ENCODE peak calls at places on chromosomes 11 and 22, in ten cellular contexts. One of them, this sample, is unnamed. For H3K9me3, the result is how much of the 10 kb centered on the place peaks cover.

GRCh38 chr11:87281496-87281895 is 243.8 kb downstream of the TMEM135 start:
- DNase-seq in astrocyte: no peak
- DNase-seq in suprapubic skin: no peak
- DNase-seq in heart left ventricle: no peak
- DNase-seq in lower lobe of right lung: no peak
- DNase-seq in tibial artery: no peak
- DNase-seq in A549: no peak
- DNase-seq in body of pancreas: no peak
- DNase-seq in fibroblast of lung: no peak
- DNase-seq in adipocyte: peak
- DNase-seq in this sample: peak

GRCh38 chr11:118087933-118088332 is 1.2 kb upstream of the SMIM35 start:
- DNase-seq in fibroblast of lung: no peak
- DNase-seq in body of pancreas: no peak
- DNase-seq in heart left ventricle: no peak
- DNase-seq in astrocyte: no peak
- DNase-seq in tibial artery: no peak
- DNase-seq in lower lobe of right lung: no peak
- DNase-seq in adipocyte: no peak
- DNase-seq in suprapubic skin: no peak
- DNase-seq in A549: no peak
- DNase-seq in this sample: no peak

GRCh38 chr11:6385046-6385777 is 5.1 kb upstream of the SMPD1 start:
- DNase-seq in astrocyte: no peak
- DNase-seq in fibroblast of lung: no peak
- DNase-seq in A549: no peak
- DNase-seq in body of pancreas: no peak
- DNase-seq in heart left ventricle: no peak
- DNase-seq in adipocyte: no peak
- DNase-seq in suprapubic skin: no peak
- DNase-seq in lower lobe of right lung: no peak
- DNase-seq in tibial artery: peak
- DNase-seq in this sample: peak

GRCh38 chr11:14409891-14410290 is 50.9 kb upstream of the RRAS2 start:
- DNase-seq in tibial artery: no peak
- DNase-seq in lower lobe of right lung: no peak
- DNase-seq in A549: no peak
- DNase-seq in heart left ventricle: no peak
- DNase-seq in fibroblast of lung: no peak
- DNase-seq in suprapubic skin: no peak
- DNase-seq in body of pancreas: no peak
- DNase-seq in adipocyte: no peak
- DNase-seq in astrocyte: no peak
- DNase-seq in this sample: no peak

GRCh38 chr11:64888406-64888757 is 10.0 kb upstream of the EHD1 start:
- DNase-seq in A549: no peak
- DNase-seq in astrocyte: no peak
- DNase-seq in lower lobe of right lung: no peak
- DNase-seq in heart left ventricle: peak
- DNase-seq in fibroblast of lung: no peak
- DNase-seq in tibial artery: no peak
- DNase-seq in suprapubic skin: no peak
- DNase-seq in adipocyte: no peak
- DNase-seq in body of pancreas: no peak
- DNase-seq in this sample: no peak

GRCh38 chr11:1619449-1619848 is 2.5 kb downstream of the KRTAP5-4 start:
- DNase-seq in adipocyte: no peak
- DNase-seq in A549: no peak
- DNase-seq in astrocyte: no peak
- DNase-seq in suprapubic skin: no peak
- DNase-seq in fibroblast of lung: no peak
- DNase-seq in tibial artery: peak
- DNase-seq in heart left ventricle: no peak
- DNase-seq in lower lobe of right lung: no peak
- DNase-seq in body of pancreas: no peak
- DNase-seq in this sample: no peak

GRCh38 chr22:45318168-45318557 is 8.4 kb downstream of the FAM118A start:
- DNase-seq in tibial artery: peak
- DNase-seq in fibroblast of lung: peak
- DNase-seq in astrocyte: peak
- DNase-seq in suprapubic skin: no peak
- DNase-seq in adipocyte: peak
- DNase-seq in body of pancreas: peak
- DNase-seq in A549: no peak
- DNase-seq in heart left ventricle: peak
- DNase-seq in lower lobe of right lung: peak
- DNase-seq in this sample: peak

GRCh38 chr22:42410708-42411107 is 21.5 kb downstream of the NFAM1 start:
- DNase-seq in adipocyte: no peak
- DNase-seq in heart left ventricle: no peak
- DNase-seq in body of pancreas: no peak
- DNase-seq in tibial artery: no peak
- DNase-seq in astrocyte: no peak
- DNase-seq in lower lobe of right lung: no peak
- DNase-seq in A549: no peak
- DNase-seq in suprapubic skin: no peak
- DNase-seq in fibroblast of lung: no peak
- DNase-seq in this sample: no peak

GRCh38 chr11:124170801-124171586 is 12.2 kb upstream of the OR10D3 start:
- DNase-seq in A549: no peak
- DNase-seq in fibroblast of lung: no peak
- DNase-seq in body of pancreas: no peak
- DNase-seq in heart left ventricle: no peak
- DNase-seq in suprapubic skin: no peak
- DNase-seq in adipocyte: no peak
- DNase-seq in astrocyte: no peak
- DNase-seq in tibial artery: no peak
- DNase-seq in lower lobe of right lung: no peak
- DNase-seq in this sample: no peak

GRCh38 chr11:128894296-128894681 is 3.1 kb downstream of the KCNJ5 start:
- DNase-seq in body of pancreas: no peak
- DNase-seq in suprapubic skin: no peak
- DNase-seq in astrocyte: no peak
- DNase-seq in heart left ventricle: no peak
- DNase-seq in A549: no peak
- DNase-seq in lower lobe of right lung: no peak
- DNase-seq in adipocyte: no peak
- DNase-seq in tibial artery: no peak
- DNase-seq in fibroblast of lung: no peak
- DNase-seq in this sample: no peak

GRCh38 chr22:35950262-35950661 is 78.4 kb downstream of the RBFOX2 start:
- DNase-seq in A549: no peak
- DNase-seq in fibroblast of lung: no peak
- DNase-seq in adipocyte: no peak
- DNase-seq in body of pancreas: no peak
- DNase-seq in tibial artery: no peak
- DNase-seq in astrocyte: no peak
- DNase-seq in suprapubic skin: no peak
- DNase-seq in lower lobe of right lung: no peak
- DNase-seq in heart left ventricle: no peak
- DNase-seq in this sample: no peak

GRCh38 chr11:26993965-26994446 is at the start of gene FIBIN:
- DNase-seq in adipocyte: peak
- DNase-seq in tibial artery: peak
- DNase-seq in body of pancreas: peak
- DNase-seq in fibroblast of lung: peak
- DNase-seq in A549: no peak
- DNase-seq in astrocyte: peak
- DNase-seq in suprapubic skin: peak
- DNase-seq in lower lobe of right lung: peak
- DNase-seq in heart left ventricle: peak
- DNase-seq in this sample: peak

GRCh38 chr22:17896552-17896951 is 122.3 kb upstream of the BID start:
- DNase-seq in fibroblast of lung: no peak
- DNase-seq in body of pancreas: peak
- DNase-seq in heart left ventricle: peak
- DNase-seq in astrocyte: no peak
- DNase-seq in A549: peak
- DNase-seq in lower lobe of right lung: no peak
- DNase-seq in tibial artery: no peak
- DNase-seq in suprapubic skin: no peak
- DNase-seq in adipocyte: no peak
- DNase-seq in this sample: peak

GRCh38 chr11:48168815-48169214 is 47.8 kb upstream of the OR4B1 start:
- DNase-seq in astrocyte: no peak
- DNase-seq in fibroblast of lung: no peak
- DNase-seq in lower lobe of right lung: no peak
- DNase-seq in body of pancreas: no peak
- DNase-seq in A549: no peak
- DNase-seq in heart left ventricle: no peak
- DNase-seq in suprapubic skin: no peak
- DNase-seq in adipocyte: no peak
- DNase-seq in tibial artery: no peak
- DNase-seq in this sample: no peak

GRCh38 chr22:42848941-42849340 is 8.1 kb downstream of the ARFGAP3 start:
- DNase-seq in tibial artery: peak
- DNase-seq in adipocyte: no peak
- DNase-seq in astrocyte: no peak
- DNase-seq in fibroblast of lung: no peak
- DNase-seq in heart left ventricle: no peak
- DNase-seq in A549: no peak
- DNase-seq in suprapubic skin: peak
- DNase-seq in lower lobe of right lung: no peak
- DNase-seq in body of pancreas: peak
- DNase-seq in this sample: no peak

GRCh38 chr11:11578542-11578941 is 43.3 kb downstream of the GALNT18 start:
- DNase-seq in A549: no peak
- DNase-seq in adipocyte: no peak
- DNase-seq in suprapubic skin: no peak
- DNase-seq in heart left ventricle: no peak
- DNase-seq in lower lobe of right lung: no peak
- DNase-seq in body of pancreas: no peak
- DNase-seq in fibroblast of lung: no peak
- DNase-seq in tibial artery: no peak
- DNase-seq in astrocyte: no peak
- DNase-seq in this sample: no peak

GRCh38 chr11:116970485-116971292 is 127.5 kb downstream of the SIK3 start:
- DNase-seq in A549: no peak
- DNase-seq in astrocyte: no peak
- DNase-seq in heart left ventricle: no peak
- DNase-seq in body of pancreas: no peak
- DNase-seq in tibial artery: no peak
- DNase-seq in suprapubic skin: no peak
- DNase-seq in fibroblast of lung: no peak
- DNase-seq in lower lobe of right lung: no peak
- DNase-seq in adipocyte: peak
- DNase-seq in this sample: peak

GRCh38 chr11:47523491-47524199 is 29.3 kb downstream of the CELF1 start:
- DNase-seq in A549: peak
- DNase-seq in heart left ventricle: no peak
- DNase-seq in adipocyte: peak
- DNase-seq in fibroblast of lung: peak
- DNase-seq in suprapubic skin: no peak
- DNase-seq in astrocyte: peak
- DNase-seq in tibial artery: no peak
- DNase-seq in body of pancreas: peak
- DNase-seq in lower lobe of right lung: no peak
- DNase-seq in this sample: peak

GRCh38 chr22:45867118-45867905 is 109.7 kb downstream of the WNT7B start:
- DNase-seq in heart left ventricle: no peak
- DNase-seq in A549: no peak
- DNase-seq in tibial artery: no peak
- DNase-seq in adipocyte: peak
- DNase-seq in astrocyte: no peak
- DNase-seq in fibroblast of lung: no peak
- DNase-seq in body of pancreas: peak
- DNase-seq in lower lobe of right lung: peak
- DNase-seq in suprapubic skin: no peak
- DNase-seq in this sample: no peak

GRCh38 chr11:65639623-65640482 is 2.0 kb downstream of the SIPA1 start:
- DNase-seq in fibroblast of lung: no peak
- DNase-seq in body of pancreas: no peak
- DNase-seq in tibial artery: no peak
- DNase-seq in lower lobe of right lung: peak
- DNase-seq in A549: no peak
- DNase-seq in astrocyte: no peak
- DNase-seq in suprapubic skin: no peak
- DNase-seq in adipocyte: no peak
- DNase-seq in heart left ventricle: peak
- DNase-seq in this sample: no peak

GRCh38 chr11:70538641-70539359 is 140.5 kb downstream of the CTTN start:
- DNase-seq in fibroblast of lung: no peak
- DNase-seq in A549: no peak
- DNase-seq in lower lobe of right lung: peak
- DNase-seq in suprapubic skin: no peak
- DNase-seq in heart left ventricle: no peak
- DNase-seq in adipocyte: no peak
- DNase-seq in body of pancreas: no peak
- DNase-seq in tibial artery: peak
- DNase-seq in astrocyte: no peak
- DNase-seq in this sample: no peak

GRCh38 chr11:3357994-3358676 is 20.8 kb downstream of the ZNF195 start:
- DNase-seq in fibroblast of lung: no peak
- DNase-seq in suprapubic skin: no peak
- DNase-seq in A549: no peak
- DNase-seq in astrocyte: no peak
- DNase-seq in body of pancreas: no peak
- DNase-seq in adipocyte: no peak
- DNase-seq in tibial artery: no peak
- DNase-seq in heart left ventricle: no peak
- DNase-seq in lower lobe of right lung: no peak
- DNase-seq in this sample: no peak
- H3K9me3 ChIP-seq in fibroblast of lung: under half
- H3K9me3 ChIP-seq in suprapubic skin: under half
- H3K9me3 ChIP-seq in A549: half or more
- H3K9me3 ChIP-seq in astrocyte: half or more
- H3K9me3 ChIP-seq in body of pancreas: under half
- H3K9me3 ChIP-seq in adipocyte: half or more
- H3K9me3 ChIP-seq in tibial artery: under half
- H3K9me3 ChIP-seq in heart left ventricle: half or more
- H3K9me3 ChIP-seq in lower lobe of right lung: half or more
- H3K9me3 ChIP-seq in this sample: half or more

GRCh38 chr11:106471273-106471672 is 393.8 kb downstream of the AASDHPPT start:
- DNase-seq in body of pancreas: no peak
- DNase-seq in lower lobe of right lung: no peak
- DNase-seq in suprapubic skin: no peak
- DNase-seq in tibial artery: no peak
- DNase-seq in A549: no peak
- DNase-seq in fibroblast of lung: no peak
- DNase-seq in astrocyte: no peak
- DNase-seq in heart left ventricle: no peak
- DNase-seq in adipocyte: no peak
- DNase-seq in this sample: no peak
- H3K9me3 ChIP-seq in body of pancreas: under half
- H3K9me3 ChIP-seq in lower lobe of right lung: under half
- H3K9me3 ChIP-seq in suprapubic skin: under half
- H3K9me3 ChIP-seq in tibial artery: under half
- H3K9me3 ChIP-seq in A549: under half
- H3K9me3 ChIP-seq in fibroblast of lung: under half
- H3K9me3 ChIP-seq in astrocyte: under half
- H3K9me3 ChIP-seq in heart left ventricle: under half
- H3K9me3 ChIP-seq in adipocyte: under half
- H3K9me3 ChIP-seq in this sample: under half

GRCh38 chr22:47407626-47408025 is 645.2 kb downstream of the TBC1D22A start:
- DNase-seq in tibial artery: peak
- DNase-seq in body of pancreas: no peak
- DNase-seq in fibroblast of lung: no peak
- DNase-seq in heart left ventricle: no peak
- DNase-seq in astrocyte: no peak
- DNase-seq in adipocyte: no peak
- DNase-seq in suprapubic skin: peak
- DNase-seq in A549: no peak
- DNase-seq in lower lobe of right lung: no peak
- DNase-seq in this sample: no peak
- H3K9me3 ChIP-seq in tibial artery: under half
- H3K9me3 ChIP-seq in body of pancreas: under half
- H3K9me3 ChIP-seq in fibroblast of lung: under half
- H3K9me3 ChIP-seq in heart left ventricle: under half
- H3K9me3 ChIP-seq in astrocyte: under half
- H3K9me3 ChIP-seq in adipocyte: under half
- H3K9me3 ChIP-seq in suprapubic skin: under half
- H3K9me3 ChIP-seq in A549: under half
- H3K9me3 ChIP-seq in lower lobe of right lung: under half
- H3K9me3 ChIP-seq in this sample: under half

GRCh38 chr11:74870485-74870884 is 78.4 kb downstream of the XRRA1 start:
- DNase-seq in A549: peak
- DNase-seq in lower lobe of right lung: no peak
- DNase-seq in astrocyte: peak
- DNase-seq in heart left ventricle: no peak
- DNase-seq in adipocyte: peak
- DNase-seq in suprapubic skin: no peak
- DNase-seq in fibroblast of lung: peak
- DNase-seq in body of pancreas: no peak
- DNase-seq in tibial artery: no peak
- DNase-seq in this sample: peak
- H3K9me3 ChIP-seq in A549: under half
- H3K9me3 ChIP-seq in lower lobe of right lung: half or more
- H3K9me3 ChIP-seq in astrocyte: under half
- H3K9me3 ChIP-seq in heart left ventricle: half or more
- H3K9me3 ChIP-seq in adipocyte: half or more
- H3K9me3 ChIP-seq in suprapubic skin: half or more
- H3K9me3 ChIP-seq in fibroblast of lung: under half
- H3K9me3 ChIP-seq in body of pancreas: half or more
- H3K9me3 ChIP-seq in tibial artery: half or more
- H3K9me3 ChIP-seq in this sample: half or more